ENCODE peak calls at places on chromosomes 6 and 20, in six cellular contexts. I is fibroblast of mammary gland; X is stimulated activated CD8-positive, alpha-beta memory T cell treated with anti-CD3 and anti-CD28 coated beads, Interleukin-15, amount 100 ng/mL, for 48 hours; P is H54; G is activated naive CD8-positive, alpha-beta T cell treated with anti-CD3 and anti-CD28 coated beads, Interleukin-2, amount 10 ng/mL, durations not matched to agents 7 days and 5 days; D is AG04450. E is an unnamed sample.

GRCh38 chr6:26441977-26442376 is 1.7 kb downstream of the BTN3A3 start:
- DNase-seq in I (no peak), X (no peak), P (no peak), G (no peak), D (no peak), E (no peak)

GRCh38 chr20:22805219-22805618 is 220.8 kb upstream of the FOXA2 start:
- DNase-seq in I (peak), X (no peak), P (no peak), G (no peak), D (peak), E (no peak)

GRCh38 chr20:44394520-44395182 is 39.2 kb downstream of the HNF4A start:
- DNase-seq in I (peak), X (no peak), P (no peak), G (no peak), D (no peak), E (no peak)

GRCh38 chr6:170456886-170457698 is 96.0 kb downstream of the PSMB1 start:
- DNase-seq in I (no peak), X (no peak), P (no peak), G (no peak), D (no peak), E (no peak)

GRCh38 chr6:147750420-147750819 is 241.9 kb downstream of the SAMD5 start:
- DNase-seq in I (no peak), X (no peak), P (no peak), G (no peak), D (no peak), E (no peak)

GRCh38 chr20:1345756-1346093 is 16.8 kb upstream of the SDCBP2 start:
- DNase-seq in I (no peak), X (no peak), P (no peak), G (no peak), D (no peak), E (no peak)

GRCh38 chr6:90003941-90004340 is 109.7 kb downstream of the GJA10 start:
- DNase-seq in I (no peak), X (no peak), P (no peak), G (no peak), D (no peak), E (no peak)

GRCh38 chr6:137768935-137769334 is 98.1 kb upstream of the TNFAIP3 start:
- DNase-seq in I (no peak), X (no peak), P (no peak), G (no peak), D (no peak), E (no peak)

GRCh38 chr6:12605888-12606345 is 110.7 kb upstream of the PHACTR1 start:
- DNase-seq in I (peak), X (no peak), P (no peak), G (no peak), D (peak), E (peak)

GRCh38 chr20:37727247-37727956 is 33.6 kb downstream of the CTNNBL1 start:
- DNase-seq in I (peak), X (no peak), P (no peak), G (no peak), D (no peak), E (no peak)

GRCh38 chr6:79070206-79070825 is 7.7 kb downstream of the PHIP start:
- DNase-seq in I (peak), X (no peak), P (no peak), G (no peak), D (no peak), E (no peak)

GRCh38 chr20:63561624-63562396 is 7.9 kb downstream of the FNDC11 start:
- DNase-seq in I (no peak), X (no peak), P (no peak), G (no peak), D (no peak), E (no peak)

GRCh38 chr6:112877134-112878100 is 530.3 kb downstream of the RFPL4B start:
- DNase-seq in I (peak), X (no peak), P (no peak), G (no peak), D (peak), E (peak)

GRCh38 chr6:145498425-145498824 is 236.9 kb downstream of the EPM2A start:
- DNase-seq in I (no peak), X (no peak), P (no peak), G (no peak), D (no peak), E (no peak)

GRCh38 chr20:19212524-19213502 is at the start of gene SLC24A3:
- DNase-seq in I (peak), X (peak), P (no peak), G (peak), D (no peak), E (no peak)

GRCh38 chr6:140105857-140106256 is 731.4 kb upstream of the CITED2 start:
- DNase-seq in I (peak), X (no peak), P (no peak), G (no peak), D (no peak), E (no peak)

GRCh38 chr6:36650848-36651247 is 27.7 kb upstream of the CDKN1A start:
- DNase-seq in I (no peak), X (no peak), P (no peak), G (no peak), D (no peak), E (no peak)

GRCh38 chr6:107820571-107821261 is 3.4 kb downstream of the SCML4 start:
- DNase-seq in I (no peak), X (no peak), P (no peak), G (peak), D (no peak), E (no peak)

GRCh38 chr6:147231589-147231988 is 27.4 kb downstream of the STXBP5 start:
- DNase-seq in I (no peak), X (no peak), P (no peak), G (no peak), D (no peak), E (no peak)

GRCh38 chr6:148791372-148791771 is 44.5 kb downstream of the UST start:
- DNase-seq in I (no peak), X (no peak), P (no peak), G (no peak), D (no peak), E (no peak)

E was measured in HS-5.